ENCODE peak calls at places on chromosomes 6 and 20, in four cellular contexts. Y is transverse colon, E is heart right ventricle, U is IMR-90. K is an unnamed sample.

GRCh38 chr6:68506911-68507310 is 128.2 kb upstream of the ADGRB3 start:
- DNase-seq in Y (no peak), E (no peak), U (no peak), K (no peak)

GRCh38 chr6:118295336-118295735 is 252.8 kb upstream of the PLN start:
- DNase-seq in Y (no peak), E (peak), U (no peak), K (no peak)

GRCh38 chr6:52020961-52021570 is 66.3 kb downstream of the PKHD1 start:
- DNase-seq in Y (no peak), E (no peak), U (peak), K (no peak)

GRCh38 chr6:28943223-28943556 is 19.4 kb upstream of the TRIM27 start:
- DNase-seq in Y (no peak), E (no peak), U (no peak), K (no peak)

GRCh38 chr6:1766663-1767062 is 156.9 kb downstream of the FOXC1 start:
- DNase-seq in Y (no peak), E (peak), U (peak), K (no peak)

GRCh38 chr6:63347599-63347998 is 27.8 kb upstream of the LGSN start:
- DNase-seq in Y (no peak), E (no peak), U (peak), K (peak)

GRCh38 chr6:125846292-125847024 is 55.7 kb downstream of the NCOA7 start:
- DNase-seq in Y (no peak), E (peak), U (no peak), K (no peak)

GRCh38 chr20:63409066-63409833 is 48.1 kb upstream of the CHRNA4 start:
- DNase-seq in Y (no peak), E (no peak), U (no peak), K (no peak)

GRCh38 chr6:26231006-26231587 is 133.9 kb upstream of the BTN3A2 start:
- DNase-seq in Y (no peak), E (no peak), U (no peak), K (no peak)

GRCh38 chr20:52676282-52676995 is 295.7 kb upstream of the TSHZ2 start:
- DNase-seq in Y (no peak), E (no peak), U (no peak), K (no peak)

GRCh38 chr6:138824482-138825134 is 28.7 kb downstream of the ECT2L start:
- DNase-seq in Y (no peak), E (no peak), U (peak), K (no peak)

GRCh38 chr6:22392711-22393110 is 95.9 kb upstream of the PRL start:
- DNase-seq in Y (no peak), E (no peak), U (peak), K (peak)

GRCh38 chr6:96162711-96163120 is 146.9 kb downstream of the FUT9 start:
- DNase-seq in Y (no peak), E (no peak), U (no peak), K (no peak)

GRCh38 chr6:24558516-24558915 is 63.7 kb downstream of the ALDH5A1 start:
- DNase-seq in Y (no peak), E (no peak), U (no peak), K (no peak)

GRCh38 chr6:10144772-10145171 is 270.1 kb downstream of the TFAP2A start:
- DNase-seq in Y (no peak), E (no peak), U (no peak), K (no peak)

GRCh38 chr20:23596856-23597255 is 8.9 kb downstream of the CST9 start:
- DNase-seq in Y (no peak), E (no peak), U (no peak), K (peak)

GRCh38 chr6:122663981-122664380 is 53.8 kb downstream of the PKIB start:
- DNase-seq in Y (no peak), E (no peak), U (no peak), K (no peak)

GRCh38 chr20:8476023-8476422 is 344.0 kb downstream of the PLCB1 start:
- DNase-seq in Y (no peak), E (no peak), U (peak), K (no peak)

GRCh38 chr6:44480097-44480539 is 92.6 kb downstream of the CDC5L start:
- DNase-seq in Y (no peak), E (no peak), U (no peak), K (no peak)

GRCh38 chr6:112571486-112571885 is 224.4 kb downstream of the RFPL4B start:
- DNase-seq in Y (peak), E (peak), U (peak), K (no peak)

GRCh38 chr20:50360218-50360672 is 149.9 kb upstream of the PTPN1 start:
- DNase-seq in Y (peak), E (no peak), U (no peak), K (no peak)

GRCh38 chr6:12355354-12355753 is 65.2 kb downstream of the EDN1 start:
- DNase-seq in Y (no peak), E (no peak), U (no peak), K (no peak)

GRCh38 chr6:110232456-110232855 is 52.2 kb downstream of the CDC40 start:
- DNase-seq in Y (no peak), E (no peak), U (peak), K (no peak)

GRCh38 chr20:62627901-62628612 is 14.2 kb upstream of the SLCO4A1 start:
- DNase-seq in Y (no peak), E (no peak), U (peak), K (no peak)

GRCh38 chr20:61753987-61754956 is 311.4 kb downstream of the TAF4 start:
- DNase-seq in Y (no peak), E (no peak), U (no peak), K (no peak)

GRCh38 chr6:41836660-41837052 is 49.2 kb downstream of the TOMM6 start:
- DNase-seq in Y (no peak), E (no peak), U (peak), K (peak)

GRCh38 chr6:146200136-146200708 is 171.4 kb downstream of the GRM1 start:
- DNase-seq in Y (no peak), E (no peak), U (no peak), K (peak)

GRCh38 chr20:1187605-1188171 is 2.9 kb upstream of the TMEM74B start:
- DNase-seq in Y (no peak), E (no peak), U (no peak), K (no peak)

GRCh38 chr6:54063228-54063539 is 48.1 kb upstream of the MLIP start:
- DNase-seq in Y (no peak), E (no peak), U (no peak), K (no peak)

GRCh38 chr6:108562503-108562993 is 1.8 kb downstream of the FOXO3 start:
- DNase-seq in Y (peak), E (peak), U (peak), K (peak)

GRCh38 chr6:142242269-142242668 is 59.5 kb upstream of the ADGRG6 start:
- DNase-seq in Y (no peak), E (no peak), U (peak), K (peak)

GRCh38 chr20:53154540-53154939 is 182.4 kb downstream of the TSHZ2 start:
- DNase-seq in Y (no peak), E (no peak), U (no peak), K (no peak)

GRCh38 chr6:38910207-38910606 is 138.4 kb upstream of the GLP1R start:
- DNase-seq in Y (no peak), E (no peak), U (no peak), K (no peak)

GRCh38 chr6:119830494-119831295 is 481.1 kb upstream of the MAN1A1 start:
- DNase-seq in Y (no peak), E (no peak), U (no peak), K (no peak)

GRCh38 chr6:34519971-34520644 is 36.0 kb downstream of the SPDEF start:
- DNase-seq in Y (no peak), E (no peak), U (no peak), K (no peak)

GRCh38 chr20:5788385-5788895 is 38.2 kb downstream of the SHLD1 start:
- DNase-seq in Y (peak), E (peak), U (peak), K (peak)

GRCh38 chr6:170221753-170222400 is 69.0 kb downstream of the DLL1 start:
- DNase-seq in Y (peak), E (peak), U (no peak), K (no peak)

DNA sequence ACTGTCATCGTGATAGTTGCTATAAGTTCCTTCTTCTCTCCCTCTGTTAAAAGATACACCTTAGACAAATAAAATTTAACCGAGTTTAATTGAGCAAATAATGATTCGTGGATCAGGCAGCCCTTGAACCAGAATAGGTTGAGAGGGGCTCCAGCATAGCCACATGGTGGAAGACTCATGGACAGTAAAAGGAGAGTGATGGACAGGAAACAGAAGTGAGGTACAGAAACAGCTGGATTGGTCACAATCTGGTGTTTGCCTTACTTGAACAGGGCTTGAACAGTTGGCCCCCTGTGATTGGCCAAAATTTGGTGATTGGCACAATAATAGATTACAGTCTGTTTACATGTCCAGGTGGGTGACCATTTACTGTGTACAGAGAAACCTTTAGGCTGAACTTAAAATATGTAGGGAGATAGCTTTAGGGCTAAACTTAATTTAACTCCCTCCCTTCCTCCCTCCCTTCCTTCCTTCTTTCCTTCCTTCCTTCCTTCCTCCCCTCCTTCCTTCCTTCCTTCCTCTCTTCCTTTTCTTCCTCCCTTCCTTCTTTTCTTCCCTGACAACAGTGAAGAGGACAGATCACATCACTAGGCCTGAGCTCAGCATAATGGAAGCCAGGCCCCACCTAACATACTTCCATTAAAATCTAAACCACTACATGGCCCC is 531.8 kb upstream of the JARID2 start:
- DNase-seq in Y (no peak), E (no peak), U (no peak), K (no peak)
- H3K27ac ChIP-seq in Y (no peak), E (peak), U (no peak), K (peak)

GRCh38 chr20:11232896-11233295 is 559.1 kb upstream of the JAG1 start:
- DNase-seq in Y (no peak), E (no peak), U (no peak), K (no peak)

GRCh38 chr20:11229772-11230171 is 556.0 kb upstream of the JAG1 start:
- DNase-seq in Y (peak), E (peak), U (peak), K (peak)

GRCh38 chr20:11234181-11234969 is 560.6 kb upstream of the JAG1 start:
- DNase-seq in Y (no peak), E (no peak), U (peak), K (no peak)

GRCh38 chr20:11232249-11232648 is 558.5 kb upstream of the JAG1 start:
- DNase-seq in Y (no peak), E (no peak), U (no peak), K (no peak)

DNA sequence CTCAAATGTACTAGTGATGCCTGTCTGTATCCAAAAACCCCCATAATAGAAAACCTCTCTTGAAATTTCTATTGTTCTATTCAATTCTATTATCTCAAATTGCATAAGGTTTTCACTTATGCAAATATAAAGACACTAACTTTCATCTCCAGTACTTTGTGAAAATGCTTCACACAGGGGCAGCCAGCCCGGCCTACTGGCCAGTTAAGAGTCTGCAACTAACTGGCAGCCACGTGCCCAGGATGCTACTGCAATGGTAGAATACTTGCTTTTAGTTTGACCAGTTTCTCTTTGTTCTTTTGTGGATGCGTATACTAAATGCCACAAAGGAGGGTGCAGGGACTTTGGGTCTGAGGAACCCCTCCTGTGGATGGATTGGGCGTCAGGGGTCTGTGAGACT is 557.9 kb upstream of the JAG1 start:
- DNase-seq in Y (no peak), E (no peak), U (no peak), K (no peak)
- TF ChIP-seq CTCF in Y (no peak), E (no peak), U (no peak), K (peak)

GRCh38 chr6:85592044-85592443 is 1.6 kb downstream of the SNX14 start:
- DNase-seq in Y (no peak), E (no peak), U (no peak), K (no peak)
- H3K4me3 ChIP-seq in Y (no peak), E (peak), U (no peak), K (peak)

GRCh38 chr20:10673176-10673830 is 496 bp downstream of the JAG1 start:
- DNase-seq in Y (peak), E (no peak), U (no peak), K (no peak)

GRCh38 chr20:10676518-10676917 is 2.7 kb upstream of the JAG1 start:
- DNase-seq in Y (no peak), E (no peak), U (no peak), K (no peak)

GRCh38 chr20:10673831-10674683 is at the start of gene JAG1:
- DNase-seq in Y (peak), E (peak), U (peak), K (peak)

GRCh38 chr20:10675456-10675848 is 1.7 kb upstream of the JAG1 start:
- DNase-seq in Y (no peak), E (no peak), U (no peak), K (no peak)

GRCh38 chr20:10674684-10675455 is 1.1 kb upstream of the JAG1 start:
- DNase-seq in Y (peak), E (peak), U (peak), K (peak)
- H3K27ac ChIP-seq in Y (peak), E (peak), U (peak), K (peak)

GRCh38 chr6:18302561-18303439 is 38.5 kb upstream of the DEK start:
- DNase-seq in Y (no peak), E (no peak), U (peak), K (no peak)
- TF ChIP-seq CTCF in Y (peak), E (peak), U (peak), K (peak)

GRCh38 chr6:113875470-113875869 is 18.3 kb downstream of the MARCKS start:
- DNase-seq in Y (no peak), E (no peak), U (peak), K (peak)

GRCh38 chr6:113881473-113881980 is 24.4 kb downstream of the MARCKS start:
- DNase-seq in Y (no peak), E (no peak), U (no peak), K (no peak)

GRCh38 chr6:113876654-113877053 is 19.5 kb downstream of the MARCKS start:
- DNase-seq in Y (no peak), E (no peak), U (peak), K (no peak)

GRCh38 chr6:113882341-113882740 is 25.2 kb downstream of the MARCKS start:
- DNase-seq in Y (no peak), E (no peak), U (no peak), K (no peak)

DNA sequence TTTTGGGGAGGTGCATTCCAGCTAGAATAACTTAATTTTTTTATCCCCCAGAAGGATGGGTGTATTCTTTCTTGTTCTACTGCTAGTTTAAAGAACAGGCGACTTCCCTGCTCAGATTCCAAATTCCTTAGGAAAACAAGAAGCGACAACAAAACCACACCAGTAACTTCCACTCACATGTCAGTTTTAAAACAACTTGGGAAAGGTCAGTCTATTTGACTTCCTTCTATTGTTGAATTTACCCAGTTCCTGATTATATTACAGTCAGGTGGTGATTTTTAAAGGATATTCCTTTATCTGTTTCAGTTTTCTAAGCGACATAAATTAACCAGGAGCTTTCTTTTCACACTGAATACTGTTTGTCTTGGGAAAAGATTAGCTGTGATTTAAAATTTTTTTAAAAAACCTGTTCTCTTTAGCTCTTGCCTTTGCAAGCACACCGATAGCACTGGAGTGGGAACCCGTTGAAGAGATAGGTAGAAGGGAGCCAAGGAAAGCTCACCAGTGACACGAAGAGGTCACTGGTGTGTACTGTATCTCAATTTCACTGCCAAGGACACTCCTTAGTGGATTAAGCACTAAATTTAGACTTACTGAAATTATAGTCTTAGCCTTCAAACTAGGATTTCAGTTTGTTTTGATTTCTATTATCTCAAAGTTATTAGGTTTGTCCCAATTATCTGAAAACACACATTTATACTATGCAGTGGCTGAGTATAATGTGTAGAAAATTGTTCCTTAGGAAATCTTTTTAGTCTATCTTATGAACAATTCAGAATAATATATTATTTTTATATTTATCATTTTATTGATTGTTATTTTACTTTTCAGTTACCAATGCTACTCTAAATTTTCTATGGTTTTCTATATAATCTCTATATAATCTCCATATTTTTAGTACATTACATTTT is 22.3 kb downstream of the MARCKS start:
- DNase-seq in Y (peak), E (peak), U (peak), K (peak)
- H3K4me3 ChIP-seq in Y (no peak), E (no peak), U (no peak), K (no peak)

DNA sequence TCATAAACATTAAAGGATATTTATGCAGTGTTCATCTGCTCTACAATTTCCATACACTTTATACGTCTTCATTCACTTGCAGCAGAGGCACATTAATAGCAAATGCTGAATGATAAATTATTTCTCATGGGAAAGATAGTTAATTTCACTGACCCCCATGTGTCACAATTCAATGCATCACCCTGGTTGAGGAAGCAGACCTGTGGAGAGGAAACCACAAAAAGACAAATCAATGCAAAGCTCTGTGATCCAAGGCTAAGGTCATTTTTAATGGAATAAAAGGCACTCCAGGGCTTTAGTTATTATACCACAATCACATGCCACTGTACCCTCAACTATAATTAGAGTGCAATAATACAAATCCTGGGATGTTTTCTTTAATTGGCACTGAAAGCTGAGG is 40.3 kb upstream of the TENT5A start:
- DNase-seq in Y (no peak), E (no peak), U (no peak), K (no peak)
- H3K27ac ChIP-seq in Y (no peak), E (no peak), U (no peak), K (no peak)

DNA sequence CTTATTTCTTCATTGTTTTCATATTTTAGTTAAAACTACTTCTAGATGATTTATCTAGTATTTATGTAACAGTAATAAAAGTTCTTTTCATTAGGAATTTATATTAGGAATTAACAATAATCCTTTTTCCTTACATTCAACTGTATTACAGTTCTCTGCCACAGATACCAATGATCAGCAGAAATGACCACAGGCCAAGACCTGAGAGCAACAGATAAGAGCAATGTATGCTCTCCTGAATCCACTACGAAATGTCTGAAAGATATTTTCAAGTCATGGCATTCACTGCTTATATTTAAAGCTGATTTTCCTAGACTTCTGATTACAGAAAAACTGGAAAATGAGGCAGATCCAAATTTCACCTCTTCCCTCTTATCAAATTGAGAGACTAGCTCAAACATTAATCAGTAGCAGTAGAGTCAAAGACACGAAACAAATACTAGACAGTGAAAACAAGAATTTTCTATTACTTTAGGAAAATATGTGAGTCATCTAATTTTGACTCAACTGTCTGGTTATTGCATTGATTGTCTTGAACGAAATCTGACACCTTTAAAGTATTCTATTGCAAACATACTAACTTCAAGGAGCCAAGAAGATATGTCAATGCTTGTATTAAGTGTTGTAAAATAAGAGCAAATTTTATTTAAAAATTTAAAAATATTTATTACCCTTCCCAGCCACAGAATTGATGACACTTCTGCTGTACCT is 72.1 kb downstream of the RNGTT start:
- DNase-seq in Y (no peak), E (no peak), U (peak), K (peak)
- TF ChIP-seq CTCF in Y (no peak), E (no peak), U (no peak), K (no peak)